ENCODE peak calls at places on chromosomes 1 and 21, in six cellular contexts. J, T, V, A, P and L are unnamed samples.

GRCh38 chr1:234780531-234781162 is 170.7 kb upstream of the IRF2BP2 start:
- DNase-seq in T (no peak), P (peak; percentile 26), V (no peak), A (no peak), J (no peak), L (no peak)

GRCh38 chr21:32413697-32414578 is 1.4 kb downstream of the EVA1C start:
- DNase-seq in T (peak; percentile 39), A (no peak), P (no peak), J (no peak), V (no peak), L (peak; percentile 69)

GRCh38 chr1:85019989-85020388 is 23.1 kb upstream of the MCOLN2 start:
- DNase-seq in A (no peak), J (no peak), T (no peak), P (no peak), V (no peak), L (peak; percentile 0)

GRCh38 chr1:12601690-12602632 is 16.0 kb downstream of the DHRS3 start:
- DNase-seq in J (no peak), A (no peak), V (no peak), P (no peak), T (no peak), L (peak; percentile 96)

GRCh38 chr1:222938986-222939385 is 124.1 kb downstream of the DISP1 start:
- DNase-seq in A (no peak), T (no peak), J (no peak), V (no peak), P (no peak), L (no peak)

GRCh38 chr1:20361805-20362381 is 71.2 kb downstream of the VWA5B1 start:
- DNase-seq in P (peak; percentile 51), J (no peak), V (no peak), A (no peak), T (no peak), L (peak; percentile 50)

GRCh38 chr21:31730687-31731111 is 1.2 kb downstream of the SCAF4 start:
- DNase-seq in V (no peak), J (no peak), T (peak; percentile 11), P (peak; percentile 10), A (no peak), L (peak; percentile 30)

GRCh38 chr1:10107985-10108663 is 75.4 kb downstream of the UBE4B start:
- DNase-seq in J (no peak), A (peak; percentile 85), P (no peak), T (no peak), V (peak; percentile 63), L (peak; percentile 95)

GRCh38 chr1:62325696-62326095 is 6.5 kb upstream of the KANK4 start:
- DNase-seq in V (no peak), J (no peak), A (peak; percentile 59), P (no peak), T (no peak), L (peak; percentile 80)

GRCh38 chr1:91755888-91756287 is 130.1 kb downstream of the TGFBR3 start:
- DNase-seq in V (no peak), A (no peak), P (no peak), J (no peak), T (no peak), L (no peak)

GRCh38 chr1:191953516-191953915 is 204.7 kb upstream of the RGS18 start:
- DNase-seq in P (no peak), V (no peak), J (no peak), A (no peak), T (no peak), L (no peak)

GRCh38 chr1:116847688-116848531 is 61.8 kb upstream of the PTGFRN start:
- DNase-seq in A (no peak), V (no peak), J (peak; percentile 3), T (no peak), P (no peak), L (peak; percentile 70)

GRCh38 chr1:83574749-83575148 is 424.2 kb downstream of the TTLL7 start:
- DNase-seq in P (no peak), T (no peak), J (no peak), V (no peak), A (no peak), L (no peak)

GRCh38 chr1:159944623-159945455 is 574 bp downstream of the IGSF9 start:
- DNase-seq in V (no peak), T (no peak), A (no peak), J (no peak), P (no peak), L (no peak)
- H3K4me3 ChIP-seq in V (peak overlapping the region; percentile 47), T (peak overlapping the region; percentile 35), A (peak overlapping the region; percentile 41), J (peak overlapping the region; percentile 77), P (peak overlapping the region; percentile 41), L (peak overlapping the region; percentile 44)

GRCh38 chr1:231091853-231092301 is 51.8 kb upstream of the FAM89A start:
- DNase-seq in J (no peak), T (no peak), A (no peak), V (no peak), P (peak; percentile 44), L (no peak)
- TF ChIP-seq CTCF in J (no peak), T (peak; percentile 11), A (peak; percentile 50), V (peak; percentile 56), P (peak; percentile 75), L (peak; percentile 65)

GRCh38 chr1:161197560-161198205 is 1.2 kb downstream of the ADAMTS4 start:
- DNase-seq in V (no peak), P (no peak), T (no peak), J (no peak), A (no peak), L (peak; percentile 42)

GRCh38 chr1:161198206-161198876 is 513 bp downstream of the ADAMTS4 start:
- DNase-seq in V (no peak), J (no peak), A (no peak), P (no peak), T (no peak), L (peak; percentile 39)

GRCh38 chr1:161196111-161196510 is 2.7 kb downstream of the ADAMTS4 start:
- DNase-seq in P (no peak), A (no peak), V (no peak), T (no peak), J (no peak), L (no peak)

GRCh38 chr1:161195171-161195570 is 3.7 kb downstream of the ADAMTS4 start:
- DNase-seq in V (no peak), A (no peak), P (no peak), J (no peak), T (no peak), L (no peak)

GRCh38 chr1:161196521-161197451 is 2.1 kb downstream of the ADAMTS4 start:
- DNase-seq in P (no peak), A (no peak), T (no peak), J (no peak), V (peak; percentile 59), L (peak; percentile 65)
- H3K4me3 ChIP-seq in P (no peak overlapping the region), A (no peak overlapping the region), T (no peak overlapping the region), J (peak overlapping the region; percentile 40), V (peak overlapping the region; percentile 51), L (peak overlapping the region; percentile 9)

DNA sequence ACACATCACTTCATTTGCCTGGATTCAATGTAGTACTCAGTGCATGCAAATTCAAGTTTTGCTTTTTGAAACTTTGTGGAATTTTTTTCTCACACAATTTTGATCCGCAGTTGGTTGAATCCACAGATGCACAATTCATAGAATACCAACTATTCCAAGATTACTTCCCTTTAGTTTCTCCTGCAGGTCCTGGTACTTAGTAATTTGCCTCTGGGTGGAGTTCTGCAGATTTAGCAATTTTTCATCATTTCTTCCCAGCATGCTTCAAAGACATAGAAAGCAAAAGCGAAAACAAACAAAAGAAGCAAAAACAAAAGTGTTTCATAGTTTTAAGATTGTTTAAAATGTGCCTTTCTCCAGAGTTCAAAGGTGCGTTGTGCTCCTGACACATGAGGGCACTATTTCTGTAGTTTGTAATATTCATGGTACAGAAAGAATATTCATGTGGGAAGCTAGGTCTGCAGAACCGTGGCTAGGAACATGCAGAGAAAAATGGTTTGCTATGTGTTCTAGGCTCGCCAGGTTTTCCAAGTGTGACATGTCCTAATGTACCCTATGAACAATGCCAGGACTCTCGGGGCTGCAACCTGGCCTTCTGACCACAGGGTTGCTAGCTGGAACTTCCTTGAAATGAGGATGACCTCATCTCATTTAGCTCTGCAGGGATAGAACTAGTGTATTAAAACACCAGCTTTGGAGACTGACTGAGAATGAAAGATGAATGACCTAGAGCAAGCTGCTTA is 30.0 kb upstream of the RCSD1 start:
- DNase-seq in T (no peak), A (peak; percentile 7), J (no peak), V (no peak), P (no peak), L (peak; percentile 45)
- TF ChIP-seq CTCF in T (peak; percentile 54), A (peak; percentile 23), J (peak; percentile 51), V (peak; percentile 45), P (peak; percentile 71), L (peak; percentile 22)

GRCh38 chr1:200039849-200040479 is 12.5 kb downstream of the NR5A2 start:
- DNase-seq in T (no peak), V (no peak), A (no peak), J (no peak), P (no peak), L (no peak)

GRCh38 chr1:200042119-200042436 is 14.6 kb downstream of the NR5A2 start:
- DNase-seq in P (no peak), A (no peak), V (no peak), T (no peak), J (no peak), L (no peak)

GRCh38 chr1:200041337-200042118 is 14.0 kb downstream of the NR5A2 start:
- DNase-seq in J (no peak), V (no peak), A (no peak), T (no peak), P (no peak), L (no peak)

GRCh38 chr1:200038987-200039848 is 11.7 kb downstream of the NR5A2 start:
- DNase-seq in A (no peak), T (no peak), P (peak; percentile 71), V (no peak), J (no peak), L (no peak)

DNA sequence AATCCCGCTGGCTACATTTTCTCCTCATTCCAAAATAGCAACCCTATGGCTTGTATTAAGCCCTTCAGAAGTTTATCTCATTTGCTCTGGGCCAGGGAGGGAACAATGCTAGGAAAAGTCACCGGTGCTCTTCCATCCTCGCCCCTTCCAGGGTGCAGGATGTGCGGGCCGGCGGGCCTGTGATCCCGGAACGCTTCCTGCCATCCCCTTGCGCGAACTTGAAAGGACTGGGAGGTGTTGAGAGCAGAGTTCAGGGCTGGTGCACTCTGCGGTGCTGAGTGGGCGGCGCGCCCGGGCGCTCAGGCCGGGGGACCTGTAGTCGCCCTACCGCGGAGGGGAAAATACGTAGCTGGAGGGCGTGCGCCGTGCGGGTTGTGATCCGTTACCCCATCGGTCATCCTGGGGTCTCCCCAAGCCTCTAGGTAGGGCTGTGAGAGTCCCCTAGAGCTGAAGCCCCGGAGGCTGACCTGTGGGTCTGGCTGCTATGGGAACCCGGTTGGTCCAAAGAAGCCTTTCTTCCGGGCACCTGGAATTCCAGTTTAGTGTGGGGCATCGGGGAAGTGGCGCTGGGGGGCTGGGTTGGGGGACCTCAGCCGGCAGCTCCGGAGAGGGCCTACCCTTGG is 13.1 kb downstream of the NR5A2 start:
- DNase-seq in P (no peak), T (no peak), V (no peak), A (no peak), J (no peak), L (no peak)
- H3K4me3 ChIP-seq in P (peak overlapping the region; percentile 47), T (no peak overlapping the region), V (no peak overlapping the region), A (no peak overlapping the region), J (peak overlapping the region; percentile 25), L (no peak overlapping the region)

GRCh38 chr1:31834501-31834900 is 18.7 kb upstream of the SPOCD1 start:
- DNase-seq in P (no peak), T (no peak), V (no peak), J (no peak), A (no peak), L (no peak)
- TF ChIP-seq CTCF in P (no peak), T (no peak), V (no peak), J (no peak), A (no peak), L (no peak)